ENCODE peak calls at places on chromosomes 1 and 21, in seven cellular contexts. M is Right ventricle myocardium inferior; Q is ACHN; N is GM23248; X is left cardiac atrium; Z is Ammon's horn; K is stimulated activated CD4-positive, alpha-beta T cell treated with anti-CD3 and anti-CD28 coated beads, Interleukin-4, amount 100 ng/mL, for 1 hour. G is an unnamed sample.

GRCh38 chr1:95286479-95286878 is 52.5 kb downstream of the RWDD3 start:
- DNase-seq in M (no peak), Q (no peak), N (no peak), X (no peak), Z (no peak), K (no peak), G (no peak)

GRCh38 chr1:117671781-117672501 is 66.1 kb downstream of the TENT5C start:
- DNase-seq in M (peak), Q (no peak), N (peak), X (peak), Z (peak), K (no peak), G (peak)

GRCh38 chr1:159170639-159171038 is 776 bp upstream of the CADM3 start:
- DNase-seq in M (no peak), Q (no peak), N (no peak), X (no peak), Z (no peak), K (no peak), G (no peak)

GRCh38 chr1:155569988-155570592 is 7.5 kb upstream of the ASH1L start:
- DNase-seq in M (no peak), Q (no peak), N (peak), X (no peak), Z (no peak), K (no peak), G (no peak)

GRCh38 chr1:172449012-172449584 is 5.2 kb upstream of the PIGC start:
- DNase-seq in M (no peak), Q (peak), N (peak), X (no peak), Z (no peak), K (no peak), G (no peak)

GRCh38 chr1:58982259-58982998 is 198.6 kb upstream of the JUN start:
- DNase-seq in M (peak), Q (no peak), N (peak), X (peak), Z (no peak), K (no peak), G (no peak)

GRCh38 chr1:171595324-171595723 is 26.7 kb upstream of the MYOCOS start:
- DNase-seq in M (no peak), Q (no peak), N (peak), X (no peak), Z (no peak), K (no peak), G (no peak)

GRCh38 chr1:156119503-156120209 is 5.1 kb downstream of the LMNA start:
- DNase-seq in M (no peak), Q (peak), N (peak), X (no peak), Z (peak), K (no peak), G (no peak)

GRCh38 chr1:166870584-166870983 is 5.5 kb downstream of the TADA1 start:
- DNase-seq in M (no peak), Q (no peak), N (no peak), X (no peak), Z (no peak), K (no peak), G (no peak)

GRCh38 chr1:21261551-21262281 is 28.5 kb downstream of the ECE1 start:
- DNase-seq in M (peak), Q (peak), N (peak), X (peak), Z (peak), K (no peak), G (peak)

GRCh38 chr1:46492871-46493270 is 3.2 kb downstream of the DMBX1 start:
- DNase-seq in M (peak), Q (no peak), N (no peak), X (no peak), Z (no peak), K (no peak), G (no peak)

GRCh38 chr1:20486457-20487235 is 636 bp upstream of the CAMK2N1 start:
- DNase-seq in M (peak), Q (peak), N (peak), X (peak), Z (peak), K (peak), G (peak)

GRCh38 chr1:22483121-22483520 is 31.5 kb downstream of the ZBTB40 start:
- DNase-seq in M (no peak), Q (no peak), N (no peak), X (no peak), Z (no peak), K (no peak), G (no peak)

GRCh38 chr1:221430133-221430960 is 311.5 kb downstream of the DUSP10 start:
- DNase-seq in M (no peak), Q (no peak), N (no peak), X (no peak), Z (no peak), K (no peak), G (no peak)

GRCh38 chr1:63651110-63651776 is 58.0 kb downstream of the PGM1 start:
- DNase-seq in M (no peak), Q (no peak), N (peak), X (no peak), Z (no peak), K (peak), G (no peak)

GRCh38 chr1:172308148-172308547 is 112.3 kb upstream of the C1orf105 start:
- DNase-seq in M (no peak), Q (no peak), N (no peak), X (no peak), Z (no peak), K (no peak), G (no peak)

GRCh38 chr1:176567190-176567794 is 104.3 kb downstream of the PAPPA2 start:
- DNase-seq in M (no peak), Q (peak), N (peak), X (no peak), Z (no peak), K (no peak), G (no peak)

GRCh38 chr1:168654198-168654910 is 74.7 kb downstream of the DPT start:
- DNase-seq in M (no peak), Q (no peak), N (peak), X (no peak), Z (no peak), K (no peak), G (no peak)

GRCh38 chr1:115063238-115063901 is 25.9 kb downstream of the TSPAN2 start:
- DNase-seq in M (no peak), Q (no peak), N (no peak), X (no peak), Z (no peak), K (no peak), G (no peak)

GRCh38 chr1:4462831-4463484 is 191.5 kb upstream of the AJAP1 start:
- DNase-seq in M (no peak), Q (no peak), N (no peak), X (no peak), Z (no peak), K (no peak), G (no peak)

GRCh38 chr1:31007462-31007991 is 58.0 kb downstream of the PUM1 start:
- DNase-seq in M (no peak), Q (no peak), N (peak), X (no peak), Z (no peak), K (no peak), G (no peak)

GRCh38 chr1:77036560-77036959 is 169.3 kb downstream of the ST6GALNAC5 start:
- DNase-seq in M (no peak), Q (peak), N (peak), X (no peak), Z (no peak), K (no peak), G (peak)

GRCh38 chr1:42165511-42166210 is 1.1 kb upstream of the GUCA2A start:
- DNase-seq in M (no peak), Q (peak), N (peak), X (peak), Z (no peak), K (no peak), G (peak)

GRCh38 chr1:22281521-22282241 is 138.8 kb upstream of the WNT4 start:
- DNase-seq in M (no peak), Q (no peak), N (no peak), X (no peak), Z (no peak), K (no peak), G (no peak)

GRCh38 chr1:43893020-43893419 is 40.6 kb upstream of the ARTN start:
- DNase-seq in M (no peak), Q (no peak), N (peak), X (no peak), Z (no peak), K (no peak), G (no peak)

GRCh38 chr1:55049271-55049913 is 10.0 kb downstream of the PCSK9 start:
- DNase-seq in M (no peak), Q (no peak), N (no peak), X (no peak), Z (no peak), K (no peak), G (no peak)

GRCh38 chr1:212466913-212467650 is 34.4 kb downstream of the NENF start:
- DNase-seq in M (no peak), Q (no peak), N (no peak), X (no peak), Z (no peak), K (no peak), G (no peak)

GRCh38 chr21:26776320-26777021 is 68.7 kb downstream of the ADAMTS1 start:
- DNase-seq in M (no peak), Q (peak), N (peak), X (no peak), Z (no peak), K (no peak), G (no peak)

GRCh38 chr1:70290248-70290647 is 64.3 kb downstream of the ANKRD13C start:
- DNase-seq in M (no peak), Q (no peak), N (peak), X (no peak), Z (no peak), K (no peak), G (no peak)

GRCh38 chr1:225480825-225481434 is 53.1 kb upstream of the LBR start:
- DNase-seq in M (no peak), Q (peak), N (peak), X (no peak), Z (no peak), K (peak), G (no peak)

G was measured in adrenal gland.